ENCODE peak calls at places on chromosomes 4 and X, in six cellular contexts. F is cardiac fibroblast, R is kidney, A is neural crest cell, O is breast epithelium, M is NB4. G is an unnamed sample.

GRCh38 chr4:187606581-187606980 is 389.0 kb upstream of the ZFP42 start:
- DNase-seq in F (peak), R (no peak), A (peak), O (no peak), M (peak), G (peak)

GRCh38 chrX:115499112-115499805 is 61.7 kb upstream of the PLS3 start:
- DNase-seq in F (no peak), R (no peak), A (no peak), O (no peak), M (peak), G (no peak)

GRCh38 chr4:54289316-54289715 is 60.2 kb downstream of the PDGFRA start:
- DNase-seq in F (no peak), R (no peak), A (no peak), O (no peak), M (no peak), G (no peak)

GRCh38 chr4:38664704-38665401 is 854 bp downstream of the KLF3 start:
- DNase-seq in F (peak), R (peak), A (peak), O (peak), M (peak), G (peak)

GRCh38 chrX:130628522-130628921 is 226.7 kb downstream of the RBMX2 start:
- DNase-seq in F (no peak), R (no peak), A (no peak), O (no peak), M (no peak), G (no peak)

GRCh38 chr4:160848901-160849735 is 1314.7 kb downstream of the FSTL5 start:
- DNase-seq in F (no peak), R (no peak), A (no peak), O (no peak), M (no peak), G (no peak)

GRCh38 chrX:123085311-123085940 is 98.7 kb upstream of the GRIA3 start:
- DNase-seq in F (peak), R (no peak), A (no peak), O (no peak), M (no peak), G (peak)

GRCh38 chr4:157291071-157291470 is 70.5 kb downstream of the GRIA2 start:
- DNase-seq in F (no peak), R (no peak), A (no peak), O (no peak), M (no peak), G (no peak)

GRCh38 chr4:109294468-109295020 is 7.9 kb downstream of the COL25A1 start:
- DNase-seq in F (peak), R (no peak), A (no peak), O (no peak), M (no peak), G (no peak)

GRCh38 chrX:11867610-11868345 is 109.7 kb downstream of the MSL3 start:
- DNase-seq in F (no peak), R (no peak), A (no peak), O (no peak), M (peak), G (no peak)

GRCh38 chrX:35006361-35006760 is 63.8 kb downstream of the FAM47B start:
- DNase-seq in F (no peak), R (no peak), A (no peak), O (no peak), M (no peak), G (no peak)

GRCh38 chrX:24672701-24673190 is 21.0 kb upstream of the POLA1 start:
- DNase-seq in F (no peak), R (no peak), A (peak), O (no peak), M (no peak), G (no peak)

GRCh38 chr4:54233128-54233696 is 4.1 kb downstream of the PDGFRA start:
- DNase-seq in F (peak), R (peak), A (peak), O (peak), M (peak), G (peak)

GRCh38 chrX:95056901-95057300 is 1382.9 kb downstream of the FAM133A start:
- DNase-seq in F (peak), R (no peak), A (no peak), O (no peak), M (no peak), G (peak)

GRCh38 chr4:24476209-24476781 is 108.1 kb downstream of the DHX15 start:
- DNase-seq in F (peak), R (no peak), A (no peak), O (no peak), M (peak), G (no peak)

GRCh38 chr4:124334119-124334518 is 378.4 kb downstream of the ANKRD50 start:
- DNase-seq in F (peak), R (no peak), A (peak), O (no peak), M (peak), G (peak)

GRCh38 chr4:155164705-155165104 is 43.7 kb upstream of the NPY2R start:
- DNase-seq in F (no peak), R (no peak), A (no peak), O (no peak), M (no peak), G (no peak)

GRCh38 chr4:159107203-159107921 is 4.5 kb downstream of the RAPGEF2 start:
- DNase-seq in F (peak), R (no peak), A (no peak), O (no peak), M (no peak), G (no peak)

GRCh38 chr4:138235419-138235952 is 6.7 kb downstream of the SLC7A11 start:
- DNase-seq in F (peak), R (no peak), A (no peak), O (no peak), M (peak), G (peak)

DNA sequence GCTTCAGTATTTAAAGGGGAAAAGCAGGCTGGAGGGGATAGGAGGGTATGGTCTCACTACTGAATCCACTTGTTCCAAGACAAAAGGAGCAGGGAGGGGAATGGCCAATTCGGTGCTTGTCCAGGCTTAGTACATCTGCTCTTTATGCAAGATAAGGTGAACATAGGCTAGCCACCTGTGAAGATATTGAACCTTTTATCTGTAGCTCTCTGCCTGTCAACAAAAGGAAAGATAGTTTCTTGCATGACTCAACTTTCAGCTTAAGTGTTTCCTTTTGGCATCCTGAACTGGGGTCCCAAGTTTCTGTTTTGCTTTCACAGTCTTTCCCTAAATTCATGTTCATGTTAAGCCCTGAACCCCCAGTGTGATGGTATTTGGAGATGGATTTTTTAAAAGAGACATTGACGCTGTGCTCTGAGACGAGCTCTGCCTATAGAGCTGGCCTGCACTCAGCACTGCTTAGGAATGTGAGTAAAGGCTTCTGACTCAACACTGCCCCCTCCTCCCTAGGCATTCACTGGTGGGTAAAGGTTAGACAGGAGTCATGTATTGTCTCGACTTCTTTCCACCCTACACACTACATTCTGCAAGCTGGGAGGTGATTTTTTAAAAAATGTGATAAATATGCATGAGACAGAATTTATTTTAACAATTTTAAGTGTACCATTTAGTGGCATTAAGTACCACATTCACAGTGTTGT is 28.2 kb downstream of the FAM149A start:
- DNase-seq in F (peak), R (no peak), A (peak), O (no peak), M (peak), G (no peak)
- TF ChIP-seq CTCF in F (no peak), R (peak), A (peak), O (no peak), M (no peak), G (no peak)

GRCh38 chr4:73943555-73943954 is 38.3 kb downstream of the PF4 start:
- DNase-seq in F (no peak), R (no peak), A (no peak), O (no peak), M (no peak), G (no peak)

GRCh38 chr4:73945140-73945539 is 36.7 kb downstream of the PF4 start:
- DNase-seq in F (no peak), R (no peak), A (no peak), O (no peak), M (no peak), G (no peak)

GRCh38 chr4:73947239-73947985 is 34.4 kb downstream of the PF4 start:
- DNase-seq in F (no peak), R (no peak), A (no peak), O (no peak), M (no peak), G (no peak)

GRCh38 chr4:73945674-73946449 is 36.0 kb downstream of the PF4 start:
- DNase-seq in F (no peak), R (no peak), A (no peak), O (no peak), M (no peak), G (no peak)

DNA sequence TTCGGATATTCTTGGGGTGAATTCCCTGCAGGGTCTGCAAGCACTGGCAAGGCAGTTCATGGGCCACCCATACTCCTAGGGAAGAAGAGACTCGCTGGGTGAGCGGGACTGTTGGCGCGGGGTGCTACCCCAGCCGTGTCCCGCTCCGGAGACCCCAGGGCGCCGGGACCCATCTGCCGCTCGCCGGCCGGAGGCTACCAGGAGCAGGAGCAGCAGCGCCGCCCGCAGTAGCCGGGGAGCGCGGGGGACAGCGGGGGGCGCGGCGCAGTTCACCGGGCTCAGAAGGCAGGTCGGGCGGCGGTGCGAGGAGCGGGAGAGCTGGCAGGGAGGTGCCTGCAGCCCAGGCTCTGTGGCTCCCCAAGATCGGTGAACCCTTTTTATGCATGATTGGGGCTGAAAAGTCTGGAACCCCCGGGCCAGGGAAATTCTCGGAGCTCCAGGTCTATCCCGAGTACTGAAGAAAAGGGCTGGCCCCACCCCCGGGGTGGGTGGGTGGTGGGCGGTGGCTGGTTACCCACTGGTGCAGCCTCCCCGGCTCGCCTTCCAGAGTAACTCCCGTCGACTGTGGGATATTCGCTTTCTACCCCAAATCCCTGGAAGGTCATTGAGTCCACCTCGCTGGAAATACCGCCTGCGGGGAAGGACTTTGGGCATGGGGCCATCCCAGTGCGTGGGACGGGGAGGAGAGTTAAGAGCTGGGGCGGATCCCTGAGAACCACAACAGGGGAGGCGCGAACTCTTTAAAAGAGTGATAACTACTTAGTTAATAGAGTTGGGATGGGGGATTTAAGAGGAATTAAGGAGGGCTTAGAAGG is 37.6 kb downstream of the PF4 start:
- DNase-seq in F (peak), R (peak), A (no peak), O (no peak), M (no peak), G (no peak)
- TF ChIP-seq CTCF in F (no peak), R (no peak), A (no peak), O (no peak), M (no peak), G (no peak)

GRCh38 chrX:119186194-119186593 is 49.9 kb upstream of the PGRMC1 start:
- DNase-seq in F (no peak), R (no peak), A (no peak), O (no peak), M (no peak), G (no peak)

GRCh38 chrX:119177278-119177677 is 49.7 kb upstream of the KIAA1210 start:
- DNase-seq in F (no peak), R (no peak), A (no peak), O (no peak), M (no peak), G (no peak)

GRCh38 chrX:119187298-119187697 is 48.8 kb upstream of the PGRMC1 start:
- DNase-seq in F (no peak), R (no peak), A (no peak), O (no peak), M (peak), G (no peak)

GRCh38 chrX:119186763-119187162 is 49.3 kb upstream of the PGRMC1 start:
- DNase-seq in F (no peak), R (no peak), A (no peak), O (no peak), M (no peak), G (no peak)

DNA sequence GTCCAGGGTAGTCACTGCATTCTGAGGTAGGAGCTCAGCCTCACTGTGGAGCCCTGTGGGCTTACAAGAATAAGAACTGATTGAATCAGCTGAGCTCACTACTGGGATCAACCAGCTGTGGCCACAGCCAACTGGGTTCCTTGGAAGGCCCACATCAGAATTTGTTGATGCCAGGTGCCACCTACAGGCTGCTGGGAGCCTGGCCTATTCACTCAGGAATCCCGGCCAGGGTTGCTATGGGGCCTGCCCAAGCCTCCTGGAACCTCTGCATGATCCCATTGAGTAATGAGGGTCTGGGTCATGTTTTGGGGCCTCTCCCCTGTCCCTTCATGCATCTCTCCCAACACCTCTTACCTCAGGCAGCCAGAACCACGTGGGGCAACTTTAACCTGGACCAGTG is 53.9 kb upstream of the KIAA1210 start:
- DNase-seq in F (peak), R (no peak), A (no peak), O (no peak), M (peak), G (no peak)
- TF ChIP-seq CTCF in F (peak), R (no peak), A (no peak), O (no peak), M (no peak), G (peak)

GRCh38 chrX:55451626-55451989 is 319 bp upstream of the MAGEH1 start:
- DNase-seq in F (no peak), R (no peak), A (no peak), O (no peak), M (no peak), G (no peak)

GRCh38 chrX:55452825-55453124 is 848 bp downstream of the MAGEH1 start:
- DNase-seq in F (no peak), R (no peak), A (no peak), O (no peak), M (peak), G (no peak)

GRCh38 chrX:55451990-55452824 is at the start of gene MAGEH1:
- DNase-seq in F (peak), R (peak), A (peak), O (peak), M (peak), G (peak)

GRCh38 chrX:55451125-55451524 is 802 bp upstream of the MAGEH1 start:
- DNase-seq in F (no peak), R (no peak), A (no peak), O (no peak), M (no peak), G (no peak)

GRCh38 chrX:55450259-55450658 is 1.7 kb upstream of the MAGEH1 start:
- DNase-seq in F (peak), R (no peak), A (no peak), O (no peak), M (peak), G (no peak)
- TF ChIP-seq CTCF in F (no peak), R (no peak), A (peak), O (no peak), M (no peak), G (peak)

DNA sequence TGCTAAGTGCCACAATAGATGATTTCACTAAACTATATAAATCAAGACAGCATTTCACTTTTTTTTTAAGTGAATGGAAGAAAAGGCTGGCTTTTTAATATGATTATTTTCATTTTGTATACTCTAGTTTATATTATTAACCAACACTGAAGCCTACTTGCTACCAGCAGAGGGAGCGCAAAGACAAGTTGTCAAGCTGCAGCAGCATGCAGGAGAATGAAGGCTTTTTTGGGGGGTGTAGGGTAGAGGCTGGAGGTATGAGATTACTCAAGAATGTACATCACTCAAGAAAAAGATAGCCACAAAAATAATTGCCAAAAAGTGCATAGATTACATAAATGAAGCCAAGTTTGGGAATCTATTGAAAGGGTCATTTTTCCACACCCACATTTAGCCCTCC is 519.5 kb downstream of the FGF13 start:
- DNase-seq in F (peak), R (no peak), A (peak), O (no peak), M (peak), G (no peak)
- TF ChIP-seq CTCF in F (peak), R (peak), A (peak), O (no peak), M (peak), G (peak)

G was measured in HFFc6.